ENCODE peak calls at places on chromosomes 5 and 9, in seven cellular contexts. N, K, W, Y, B, L and C are unnamed samples.

GRCh38 chr5:61139094-61139873 is 23.0 kb downstream of the SMIM15 start:
- DNase-seq in W (no peak), K (no peak), L (peak), B (no peak), N (no peak), Y (no peak), C (no peak)

GRCh38 chr9:127199001-127199791 is 65.4 kb upstream of the GARNL3 start:
- DNase-seq in Y (peak), N (peak), K (peak), L (peak), W (peak), B (peak), C (no peak)

GRCh38 chr9:88045686-88046085 is 71.4 kb upstream of the CDK20 start:
- DNase-seq in L (no peak), K (no peak), N (no peak), B (no peak), Y (no peak), W (no peak), C (no peak)

GRCh38 chr5:153276151-153276550 is 214.3 kb upstream of the GRIA1 start:
- DNase-seq in L (peak), B (no peak), K (no peak), Y (no peak), W (no peak), N (no peak), C (no peak)

GRCh38 chr5:128469924-128470323 is 68.1 kb downstream of the FBN2 start:
- DNase-seq in B (no peak), L (no peak), W (no peak), N (no peak), K (no peak), Y (no peak), C (no peak)

GRCh38 chr5:138748630-138749081 is 4.6 kb upstream of the CTNNA1 start:
- DNase-seq in Y (no peak), L (peak), K (no peak), W (no peak), B (no peak), N (no peak), C (no peak)

GRCh38 chr9:114629563-114630090 is 18.5 kb downstream of the TMEM268 start:
- DNase-seq in Y (no peak), N (no peak), L (no peak), B (no peak), W (no peak), K (no peak), C (no peak)

GRCh38 chr9:95055851-95056551 is 261.5 kb downstream of the FANCC start:
- DNase-seq in W (no peak), B (no peak), K (no peak), L (no peak), Y (no peak), N (peak), C (peak)

GRCh38 chr5:22242532-22242931 is 610.6 kb downstream of the CDH12 start:
- DNase-seq in L (peak), Y (no peak), W (no peak), N (no peak), K (no peak), B (no peak), C (no peak)

DNA sequence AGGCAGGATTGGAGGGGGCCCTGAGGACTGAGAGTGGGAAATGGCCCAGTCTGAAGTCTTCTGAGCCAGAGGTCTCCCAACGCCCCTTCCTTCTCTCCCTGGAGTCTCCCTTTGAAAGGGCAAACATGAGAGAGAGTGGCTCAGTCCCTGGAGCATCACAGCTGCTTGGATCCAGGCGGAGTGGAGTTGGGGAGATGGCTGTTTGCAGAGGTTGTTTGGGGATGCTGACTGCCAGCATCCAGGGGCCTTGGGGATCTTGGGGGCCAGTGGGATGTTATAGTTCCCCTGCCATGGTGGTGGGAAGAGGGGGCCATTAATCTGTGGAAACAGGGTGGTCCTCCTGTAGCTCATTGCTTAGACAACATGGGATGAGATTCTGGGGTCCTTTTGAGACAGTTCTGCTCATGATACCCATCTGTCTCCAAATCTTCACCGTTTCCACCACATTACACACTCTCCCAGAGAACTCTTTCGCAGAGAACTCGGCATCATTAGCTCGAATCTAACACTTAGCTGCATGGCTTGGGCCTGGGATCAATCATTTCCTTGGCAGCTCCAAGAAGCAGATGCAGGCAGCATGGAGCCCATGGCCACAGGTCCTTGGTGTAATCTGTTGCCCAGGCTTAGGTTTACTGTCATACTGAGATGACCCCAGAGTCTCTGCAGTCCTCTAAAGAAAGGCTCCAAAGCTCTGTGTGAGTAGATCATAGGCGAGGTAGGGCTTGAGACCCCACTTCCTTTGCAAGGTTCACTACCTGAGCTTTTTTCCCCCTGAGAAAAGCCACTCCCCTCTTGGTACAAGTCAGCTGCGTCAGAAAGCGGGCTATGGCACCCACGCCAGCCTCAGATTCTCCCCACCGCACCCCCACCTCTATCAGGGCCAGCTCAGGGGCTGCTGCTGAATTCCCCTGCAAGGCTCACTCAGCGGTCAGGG is 54.4 kb upstream of the SH3PXD2B start:
- DNase-seq in Y (no peak), N (no peak), L (no peak), K (no peak), W (peak), B (peak), C (peak)
- TF ChIP-seq POLR2A in Y (no peak), N (no peak), L (no peak), K (no peak), W (no peak), B (no peak), C (no peak)

GRCh38 chr9:116717150-116717549 is 30.0 kb downstream of the TRIM32 start:
- DNase-seq in Y (no peak), B (no peak), N (no peak), L (no peak), K (no peak), W (no peak), C (no peak)

GRCh38 chr9:116713266-116713665 is 26.2 kb downstream of the TRIM32 start:
- DNase-seq in B (peak), N (no peak), Y (no peak), K (no peak), W (no peak), L (no peak), C (no peak)

GRCh38 chr9:116715751-116716150 is 28.6 kb downstream of the TRIM32 start:
- DNase-seq in K (no peak), N (no peak), Y (no peak), B (no peak), L (no peak), W (no peak), C (no peak)

GRCh38 chr9:116718111-116718510 is 31.0 kb downstream of the TRIM32 start:
- DNase-seq in Y (no peak), K (no peak), W (no peak), B (no peak), N (no peak), L (no peak), C (no peak)

GRCh38 chr9:116716441-116716840 is 29.3 kb downstream of the TRIM32 start:
- DNase-seq in K (no peak), W (no peak), B (no peak), N (no peak), L (no peak), Y (no peak), C (no peak)
- H3K27ac ChIP-seq in K (no peak), W (no peak), B (no peak), N (no peak), L (no peak), Y (no peak), C (no peak)

DNA sequence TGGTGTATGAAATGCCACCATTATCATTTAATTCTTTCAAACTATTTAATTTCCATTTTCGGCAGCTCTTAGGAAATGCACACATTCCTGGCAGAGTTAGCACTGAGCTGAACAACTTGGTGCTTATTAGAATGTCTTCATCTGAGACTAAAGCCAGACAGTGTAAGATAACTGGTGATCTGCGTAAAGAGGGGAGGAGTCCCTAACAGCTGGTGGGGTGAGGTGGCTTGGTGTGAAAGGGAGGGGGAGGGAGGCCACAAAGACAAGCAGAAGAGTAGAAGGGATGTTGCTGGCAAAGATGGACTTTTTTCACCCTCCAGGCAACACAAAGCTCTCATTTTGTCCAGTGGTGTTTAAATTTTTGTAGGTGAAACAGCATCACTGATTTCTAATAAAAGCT is 535.0 kb downstream of the PDE4D start:
- DNase-seq in W (no peak), K (no peak), N (no peak), B (no peak), Y (no peak), L (no peak), C (no peak)
- TF ChIP-seq POLR2A in W (no peak), K (no peak), N (no peak), B (no peak), Y (no peak), L (no peak), C (no peak)

GRCh38 chr9:77513457-77513856 is 134.7 kb downstream of the GNA14 start:
- DNase-seq in B (no peak), Y (no peak), L (no peak), K (no peak), N (no peak), W (no peak), C (no peak)
- H3K27ac ChIP-seq in B (no peak), Y (no peak), L (no peak), K (no peak), N (no peak), W (no peak), C (peak)